ENCODE peak calls at places on chromosomes 2 and 18, in four cellular contexts. J is EL, D is hepatocyte, M is fibroblast of gingiva. L is an unnamed sample.

GRCh38 chr18:27604583-27604982 is 419.5 kb upstream of the CHST9 start:
- DNase-seq in J (peak), D (peak), M (peak), L (no peak)

GRCh38 chr2:191038741-191039140 is 24.8 kb upstream of the STAT1 start:
- DNase-seq in J (no peak), D (no peak), M (no peak), L (no peak)

GRCh38 chr2:6723865-6724571 is 141.7 kb downstream of the CMPK2 start:
- DNase-seq in J (no peak), D (no peak), M (no peak), L (no peak)

GRCh38 chr2:160784034-160784433 is 290.4 kb upstream of the RBMS1 start:
- DNase-seq in J (no peak), D (no peak), M (no peak), L (no peak)

GRCh38 chr2:223010641-223011040 is 41.3 kb upstream of the KCNE4 start:
- DNase-seq in J (peak), D (no peak), M (peak), L (no peak)

GRCh38 chr2:207149253-207150213 is 16.2 kb downstream of the KLF7 start:
- DNase-seq in J (no peak), D (no peak), M (no peak), L (no peak)

GRCh38 chr2:180419212-180419611 is 412.1 kb upstream of the CWC22 start:
- DNase-seq in J (no peak), D (no peak), M (no peak), L (no peak)

GRCh38 chr2:62578837-62579640 is 73.0 kb upstream of the TMEM17 start:
- DNase-seq in J (peak), D (no peak), M (peak), L (peak)

GRCh38 chr2:84946204-84947009 is 24.6 kb upstream of the KCMF1 start:
- DNase-seq in J (peak), D (peak), M (no peak), L (no peak)

GRCh38 chr2:9972621-9973445 is 21.3 kb downstream of the GRHL1 start:
- DNase-seq in J (peak), D (no peak), M (peak), L (no peak)

GRCh38 chr2:239871481-239872435 is 153.4 kb downstream of the NDUFA10 start:
- DNase-seq in J (no peak), D (no peak), M (no peak), L (no peak)

GRCh38 chr2:6934758-6935638 is 17.8 kb downstream of the RNF144A start:
- DNase-seq in J (no peak), D (no peak), M (no peak), L (no peak)

GRCh38 chr18:25538175-25538922 is 186.4 kb upstream of the ZNF521 start:
- DNase-seq in J (no peak), D (no peak), M (no peak), L (no peak)

GRCh38 chr18:44625367-44625766 is 55.3 kb upstream of the SETBP1 start:
- DNase-seq in J (no peak), D (no peak), M (no peak), L (no peak)

GRCh38 chr2:224987733-224988132 is 54.5 kb downstream of the DOCK10 start:
- DNase-seq in J (peak), D (no peak), M (no peak), L (no peak)

GRCh38 chr2:65420712-65421431 is 11.5 kb downstream of the SPRED2 start:
- DNase-seq in J (peak), D (no peak), M (no peak), L (no peak)

GRCh38 chr2:42567806-42568429 is 514 bp upstream of the MTA3 start:
- DNase-seq in J (peak), D (peak), M (no peak), L (no peak)

GRCh38 chr2:223093436-223093839 is 41.4 kb downstream of the KCNE4 start:
- DNase-seq in J (peak), D (no peak), M (peak), L (no peak)

GRCh38 chr2:237315170-237315880 is 98.6 kb downstream of the COL6A3 start:
- DNase-seq in J (peak), D (peak), M (peak), L (peak)

GRCh38 chr18:73283788-73284187 is 416.0 kb upstream of the NETO1 start:
- DNase-seq in J (peak), D (no peak), M (no peak), L (no peak)

GRCh38 chr2:43223412-43224040 is 2.9 kb downstream of the ZFP36L2 start:
- DNase-seq in J (peak), D (peak), M (peak), L (peak)

GRCh38 chr2:164065038-164065437 is 329.2 kb upstream of the FIGN start:
- DNase-seq in J (no peak), D (no peak), M (no peak), L (no peak)

GRCh38 chr2:219274392-219274921 is 4.7 kb upstream of the DNAJB2 start:
- DNase-seq in J (peak), D (peak), M (peak), L (peak)

L was measured in fibroblast of the conjunctiva.